ENCODE peak calls at places on chromosomes 5 and 9, in ten cellular contexts. E is fibroblast of mammary gland; F is AG08396; H is CD8-positive, alpha-beta T cell; X is activated naive CD4-positive, alpha-beta T cell treated with anti-CD3 and anti-CD28 coated beads for 36 hours; N is NCI-H774; Y is substantia nigra; W is effector CD4-positive, alpha-beta T cell; J is mesothelial cell of epicardium; V is NCI-H1694 treated with DMSO at 0.1 percent for 48 hours. B is an unnamed sample.

GRCh38 chr9:136309101-136309801 is 5.4 kb upstream of the CCDC187 start:
- DNase-seq in E (no peak), F (no peak), H (no peak), X (no peak), N (peak; percentile 41), Y (no peak), W (no peak), J (no peak), V (peak; percentile 94), B (peak; percentile 97)

GRCh38 chr9:7578951-7579743 is 220.4 kb downstream of the DMAC1 start:
- DNase-seq in E (no peak), F (no peak), H (no peak), X (no peak), N (no peak), Y (no peak), W (no peak), J (no peak), V (no peak), B (no peak)

GRCh38 chr9:87610200-87611155 is 112.8 kb downstream of the DAPK1 start:
- DNase-seq in E (no peak), F (no peak), H (no peak), X (no peak), N (no peak), Y (no peak), W (no peak), J (no peak), V (no peak), B (no peak)

GRCh38 chr9:98811051-98811650 is 3.7 kb downstream of the GALNT12 start:
- DNase-seq in E (peak; percentile 98), F (peak; percentile 85), H (no peak), X (no peak), N (no peak), Y (no peak), W (no peak), J (no peak), V (no peak), B (no peak)

GRCh38 chr5:93929146-93929545 is 187.7 kb upstream of the POU5F2 start:
- DNase-seq in E (peak; percentile 52), F (no peak), H (no peak), X (no peak), N (no peak), Y (no peak), W (no peak), J (no peak), V (peak; percentile 94), B (no peak)

GRCh38 chr5:88474574-88474973 is 205.9 kb upstream of the TMEM161B start:
- DNase-seq in E (no peak), F (no peak), H (no peak), X (no peak), N (no peak), Y (no peak), W (no peak), J (no peak), V (no peak), B (no peak)

GRCh38 chr9:95750725-95751644 is 124.5 kb upstream of the ERCC6L2 start:
- DNase-seq in E (no peak), F (no peak), H (no peak), X (peak; percentile 64), N (no peak), Y (no peak), W (no peak), J (no peak), V (no peak), B (no peak)

GRCh38 chr9:136662656-136663310 is at the start of gene EGFL7:
- DNase-seq in E (no peak), F (no peak), H (no peak), X (no peak), N (no peak), Y (no peak), W (no peak), J (no peak), V (no peak), B (no peak)

GRCh38 chr5:147565524-147565923 is 55.7 kb upstream of the DPYSL3 start:
- DNase-seq in E (peak; percentile 80), F (peak; percentile 12), H (no peak), X (no peak), N (peak; percentile 44), Y (no peak), W (no peak), J (no peak), V (no peak), B (no peak)

GRCh38 chr5:101390317-101390908 is 487.3 kb upstream of the ST8SIA4 start:
- DNase-seq in E (peak; percentile 78), F (peak; percentile 6), H (no peak), X (peak; percentile 10), N (peak; percentile 69), Y (no peak), W (no peak), J (no peak), V (peak; percentile 48), B (peak; percentile 65)

B was measured in NCI-H1417.